ENCODE peak calls at places on chromosomes 4 and X, in seven cellular contexts. H is iris pigment epithelial cell, I is brain microvascular endothelial cell, U is T-helper 9 cell, E is cardiac fibroblast, G is neural progenitor cell, L is ACHN. R is an unnamed sample.
A peak's percentile ranks its signal among the peaks of the same experiment; 100 is the strongest.

GRCh38 chrX:71102292-71102691 is 4.2 kb downstream of the CXorf65 start:
- DNase-seq in U (no peak), H (no peak), L (no peak), I (no peak), E (no peak), G (no peak), R (no peak)

GRCh38 chr4:139247656-139248238 is 32.3 kb downstream of the MGARP start:
- DNase-seq in G (no peak), H (peak; percentile 28), E (no peak), L (no peak), U (no peak), I (no peak), R (no peak)

GRCh38 chr4:155245105-155245504 is 36.7 kb downstream of the NPY2R start:
- DNase-seq in L (no peak), U (no peak), E (no peak), G (no peak), H (no peak), I (no peak), R (no peak)

GRCh38 chr4:182188622-182189021 is 54.6 kb upstream of the TENM3 start:
- DNase-seq in L (no peak), I (no peak), U (no peak), H (peak; percentile 57), G (no peak), E (peak; percentile 16), R (peak; percentile 95)

GRCh38 chrX:71976753-71977152 is 66.1 kb downstream of the NHSL2 start:
- DNase-seq in E (peak; percentile 11), G (no peak), L (no peak), H (no peak), I (no peak), U (no peak), R (peak; percentile 22)

GRCh38 chr4:122827899-122828601 is 1.4 kb downstream of the FGF2 start:
- DNase-seq in L (peak; percentile 63), U (peak; percentile 3), G (peak; percentile 85), E (peak; percentile 69), I (peak; percentile 42), H (peak; percentile 88), R (peak; percentile 72)

GRCh38 chr4:177118596-177118995 is 191.1 kb upstream of the NEIL3 start:
- DNase-seq in L (no peak), I (peak; percentile 91), E (peak; percentile 98), H (peak; percentile 95), G (no peak), U (no peak), R (peak; percentile 96)

GRCh38 chrX:148385471-148385870 is 114.9 kb upstream of the AFF2 start:
- DNase-seq in I (no peak), U (no peak), H (no peak), E (no peak), L (no peak), G (no peak), R (no peak)

GRCh38 chr4:97394653-97395052 is 748.6 kb downstream of the STPG2 start:
- DNase-seq in G (no peak), L (peak; percentile 0), U (no peak), I (no peak), E (no peak), H (peak; percentile 18), R (peak; percentile 23)

GRCh38 chr4:95095352-95095974 is 337.7 kb downstream of the BMPR1B start:
- DNase-seq in G (peak; percentile 44), H (peak; percentile 47), I (peak; percentile 13), E (peak; percentile 76), L (peak; percentile 39), U (no peak), R (peak; percentile 62)

GRCh38 chrX:100606753-100607152 is 22.0 kb downstream of the TNMD start:
- DNase-seq in E (no peak), H (no peak), L (no peak), U (no peak), I (no peak), G (no peak), R (no peak)

GRCh38 chr4:88027611-88028608 is 20.5 kb downstream of the PKD2 start:
- DNase-seq in U (no peak), H (peak; percentile 96), G (no peak), I (peak; percentile 76), E (peak; percentile 75), L (no peak), R (peak; percentile 91)

GRCh38 chr4:147049940-147050852 is 104.5 kb upstream of the TTC29 start:
- DNase-seq in L (no peak), U (no peak), G (no peak), E (peak; percentile 83), I (peak; percentile 3), H (peak; percentile 10), R (peak; percentile 43)

GRCh38 chr4:11719879-11720278 is 291.2 kb upstream of the HS3ST1 start:
- DNase-seq in H (no peak), G (no peak), I (no peak), L (no peak), E (no peak), U (no peak), R (no peak)

GRCh38 chrX:40176979-40177430 is 79.2 kb upstream of the BCOR start:
- DNase-seq in E (no peak), L (peak; percentile 30), G (peak; percentile 47), H (peak; percentile 47), U (no peak), I (no peak), R (no peak)

GRCh38 chr4:70603856-70604255 is 11.8 kb downstream of the AMBN start:
- DNase-seq in U (no peak), L (no peak), I (no peak), H (peak; percentile 77), E (peak; percentile 36), G (no peak), R (peak; percentile 44)

GRCh38 chr4:188305690-188306089 is 166.4 kb downstream of the TRIML1 start:
- DNase-seq in I (no peak), L (no peak), H (no peak), E (no peak), G (no peak), U (no peak), R (no peak)

GRCh38 chr4:104470770-104471169 is 23.9 kb downstream of the CXXC4 start:
- DNase-seq in H (no peak), G (peak; percentile 36), U (no peak), L (no peak), I (no peak), E (no peak), R (no peak)

GRCh38 chrX:65536291-65536690 is 1.7 kb upstream of the LAS1L start:
- DNase-seq in E (no peak), L (no peak), G (no peak), U (no peak), H (no peak), I (no peak), R (no peak)

GRCh38 chr4:14334166-14334565 is 668.1 kb upstream of the CPEB2 start:
- DNase-seq in L (no peak), U (no peak), E (no peak), G (no peak), H (no peak), I (peak; percentile 3), R (no peak)